ENCODE peak calls at places on chromosomes 16 and 17, in six cellular contexts. R, O, J, F, N and C are unnamed samples. For H3K4me1, the result is how much of the 10 kb centered on the place peaks cover.

GRCh38 chr16:28258571-28258970 is 33.8 kb upstream of the SBK1 start:
- DNase-seq in R (no peak), O (no peak), J (no peak), F (no peak), N (no peak), C (no peak)

GRCh38 chr17:55742272-55743102 is 8.4 kb upstream of the PCTP start:
- DNase-seq in R (no peak), O (no peak), J (no peak), F (no peak), N (no peak), C (no peak)

GRCh38 chr16:52561910-52562741 is 15.2 kb upstream of the TOX3 start:
- DNase-seq in R (no peak), O (no peak), J (no peak), F (no peak), N (no peak), C (no peak)

GRCh38 chr17:73855933-73856332 is 211.7 kb upstream of the SDK2 start:
- DNase-seq in R (no peak), O (no peak), J (no peak), F (no peak), N (no peak), C (no peak)

GRCh38 chr16:70703041-70703834 is 17.4 kb upstream of the MTSS2 start:
- DNase-seq in R (no peak), O (no peak), J (no peak), F (no peak), N (no peak), C (no peak)

GRCh38 chr17:78979780-78980623 is at the start of gene LGALS3BP:
- DNase-seq in R (no peak), O (no peak), J (no peak), F (peak), N (peak), C (no peak)

GRCh38 chr17:70938311-70938710 is 769.0 kb downstream of the KCNJ2 start:
- DNase-seq in R (no peak), O (no peak), J (no peak), F (no peak), N (no peak), C (no peak)

GRCh38 chr17:13385481-13385907 is 216.2 kb downstream of the HS3ST3A1 start:
- DNase-seq in R (no peak), O (no peak), J (no peak), F (no peak), N (no peak), C (no peak)

GRCh38 chr16:88634141-88634993 is 4.0 kb upstream of the IL17C start:
- DNase-seq in R (peak), O (no peak), J (peak), F (peak), N (no peak), C (peak)

GRCh38 chr16:740764-741505 is at the start of gene CIAO3:
- DNase-seq in R (peak), O (peak), J (peak), F (peak), N (peak), C (peak)
- TF ChIP-seq POLR2A in R (peak), O (no peak), J (peak), F (no peak), N (peak), C (no peak)

DNA sequence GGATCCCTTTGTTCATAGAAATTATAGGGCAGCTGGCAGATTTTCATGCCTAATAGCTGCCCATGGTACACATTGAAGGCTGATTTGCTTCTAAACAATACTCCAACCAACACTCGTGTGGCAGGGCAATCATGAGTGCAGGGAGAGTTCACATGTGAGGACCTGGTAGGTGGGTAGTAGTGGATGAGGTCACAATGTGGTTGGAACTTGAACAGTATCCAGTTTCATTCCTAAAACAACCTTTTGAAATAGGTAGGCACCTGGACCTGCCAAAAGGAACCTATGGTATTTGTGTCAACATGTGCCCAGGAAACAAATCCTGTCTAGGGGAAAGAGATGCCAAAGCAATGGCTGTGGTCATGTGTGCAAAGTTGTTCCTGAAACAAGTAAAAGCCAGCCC is 32.8 kb downstream of the CCL4 start:
- DNase-seq in R (no peak), O (no peak), J (no peak), F (no peak), N (no peak), C (no peak)
- H3K4me1 ChIP-seq in R (under half), O (under half), J (under half), F (under half), N (under half), C (half or more)

DNA sequence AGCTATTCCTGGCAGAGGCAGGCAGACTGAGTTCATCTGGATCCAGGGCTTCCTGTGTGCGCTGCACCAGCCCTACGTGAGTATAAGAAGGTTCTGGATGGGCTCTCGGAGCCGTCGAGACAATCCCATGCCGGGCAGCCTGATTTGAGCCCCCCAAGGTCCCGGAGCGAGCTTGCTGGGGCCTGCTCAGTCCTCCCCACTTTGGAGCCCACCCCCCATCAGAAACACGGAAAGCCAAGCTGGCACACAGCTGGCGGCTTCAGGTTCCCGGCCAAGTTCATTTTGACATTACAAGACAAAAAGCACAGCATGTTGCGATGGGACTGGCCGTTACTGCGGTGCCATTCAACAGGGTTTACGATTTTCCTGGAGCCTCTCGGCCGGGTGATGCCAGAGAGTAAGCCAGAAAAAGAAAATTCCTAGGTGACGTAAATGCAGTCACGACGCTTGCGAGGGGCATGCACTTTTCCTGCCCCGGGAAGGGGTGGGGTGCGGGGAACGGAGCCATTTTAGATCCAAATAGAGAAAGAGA is 167.2 kb upstream of the FOXF1 start:
- DNase-seq in R (no peak), O (no peak), J (peak), F (no peak), N (no peak), C (no peak)
- TF ChIP-seq POLR2AphosphoS5 in R (no peak), O (no peak), J (no peak), F (no peak), N (no peak), C (peak)

DNA sequence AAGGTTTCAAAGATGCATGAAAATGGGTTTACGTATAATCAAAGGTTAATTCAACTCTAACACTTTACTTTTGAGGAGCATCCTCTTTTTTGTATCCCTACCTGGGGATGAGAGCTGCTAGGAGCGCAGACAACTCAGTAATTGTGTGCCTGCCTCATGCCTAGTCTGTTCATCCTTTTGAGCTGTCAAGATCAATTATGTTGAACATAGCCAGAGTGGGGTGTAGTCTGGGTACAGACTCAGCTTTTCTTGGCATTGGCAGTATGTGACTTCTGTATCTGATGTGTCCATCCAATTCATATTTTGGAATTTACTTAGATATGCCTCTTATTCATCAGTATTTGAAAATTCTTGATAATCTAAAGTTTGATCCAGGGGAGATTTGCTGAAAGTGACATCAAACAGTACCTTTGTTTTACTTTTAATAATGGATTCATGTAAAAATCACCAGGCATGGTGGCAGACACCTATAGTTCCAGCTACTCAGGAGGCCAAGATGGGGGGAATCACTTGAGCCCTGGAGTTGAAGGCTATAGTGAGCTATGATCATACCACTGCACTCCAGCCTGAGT is 24.1 kb downstream of the PRKCA start:
- DNase-seq in R (no peak), O (no peak), J (no peak), F (no peak), N (no peak), C (no peak)
- TF ChIP-seq POLR2A in R (no peak), O (no peak), J (no peak), F (no peak), N (no peak), C (no peak)

GRCh38 chr17:34858941-34859562 is 102.2 kb downstream of the CCT6B start:
- DNase-seq in R (no peak), O (no peak), J (peak), F (no peak), N (no peak), C (no peak)
- H3K4me1 ChIP-seq in R (under half), O (under half), J (under half), F (under half), N (under half), C (under half)

GRCh38 chr16:79401782-79402181 is 198.8 kb downstream of the MAF start:
- DNase-seq in R (no peak), O (no peak), J (no peak), F (no peak), N (no peak), C (no peak)

GRCh38 chr16:79402920-79403319 is 197.6 kb downstream of the MAF start:
- DNase-seq in R (no peak), O (no peak), J (no peak), F (no peak), N (no peak), C (no peak)

GRCh38 chr16:79401157-79401556 is 199.4 kb downstream of the MAF start:
- DNase-seq in R (no peak), O (no peak), J (no peak), F (no peak), N (no peak), C (no peak)

GRCh38 chr16:79402356-79402755 is 198.2 kb downstream of the MAF start:
- DNase-seq in R (no peak), O (no peak), J (no peak), F (no peak), N (no peak), C (no peak)

DNA sequence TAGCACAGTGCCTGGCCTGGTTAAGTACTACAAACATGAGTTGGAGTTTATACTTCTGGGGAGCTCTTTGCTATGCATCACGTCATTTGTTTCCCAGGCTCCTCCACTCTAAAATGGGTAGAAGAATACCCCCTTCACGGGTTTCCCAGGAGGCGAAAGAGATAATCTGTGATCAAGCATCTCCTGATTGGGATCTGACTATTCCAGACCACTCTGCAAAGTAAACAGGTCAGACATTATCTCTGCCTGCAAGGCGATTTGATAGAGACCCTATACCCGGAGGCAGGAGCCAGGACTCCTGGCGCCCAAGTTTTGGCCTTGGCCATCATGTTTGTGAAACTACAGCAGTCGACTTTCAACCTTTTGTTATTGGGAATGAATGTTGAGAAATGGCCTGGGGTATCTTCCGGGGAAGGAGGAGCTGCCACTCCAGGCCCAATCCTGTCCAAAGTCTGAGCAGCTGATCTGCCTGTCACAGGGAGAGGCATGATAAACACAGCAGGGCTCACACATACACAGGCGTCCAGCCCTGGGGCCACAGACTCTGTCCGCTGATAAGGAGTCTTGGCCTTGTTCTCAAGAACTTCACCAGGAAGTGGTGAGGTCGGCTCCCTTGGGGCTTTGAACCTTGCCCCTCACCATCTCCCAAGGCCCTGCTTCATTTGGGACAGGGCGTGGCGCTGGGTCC is 199.9 kb downstream of the MAF start:
- DNase-seq in R (no peak), O (no peak), J (no peak), F (no peak), N (no peak), C (no peak)
- TF ChIP-seq POLR2AphosphoS5 in R (no peak), O (no peak), J (no peak), F (no peak), N (no peak), C (no peak)

GRCh38 chr16:324451-325334 is 27.8 kb downstream of the AXIN1 start:
- DNase-seq in R (no peak), O (no peak), J (no peak), F (no peak), N (no peak), C (peak)
- TF ChIP-seq POLR2A in R (no peak), O (no peak), J (no peak), F (no peak), N (no peak), C (no peak)

DNA sequence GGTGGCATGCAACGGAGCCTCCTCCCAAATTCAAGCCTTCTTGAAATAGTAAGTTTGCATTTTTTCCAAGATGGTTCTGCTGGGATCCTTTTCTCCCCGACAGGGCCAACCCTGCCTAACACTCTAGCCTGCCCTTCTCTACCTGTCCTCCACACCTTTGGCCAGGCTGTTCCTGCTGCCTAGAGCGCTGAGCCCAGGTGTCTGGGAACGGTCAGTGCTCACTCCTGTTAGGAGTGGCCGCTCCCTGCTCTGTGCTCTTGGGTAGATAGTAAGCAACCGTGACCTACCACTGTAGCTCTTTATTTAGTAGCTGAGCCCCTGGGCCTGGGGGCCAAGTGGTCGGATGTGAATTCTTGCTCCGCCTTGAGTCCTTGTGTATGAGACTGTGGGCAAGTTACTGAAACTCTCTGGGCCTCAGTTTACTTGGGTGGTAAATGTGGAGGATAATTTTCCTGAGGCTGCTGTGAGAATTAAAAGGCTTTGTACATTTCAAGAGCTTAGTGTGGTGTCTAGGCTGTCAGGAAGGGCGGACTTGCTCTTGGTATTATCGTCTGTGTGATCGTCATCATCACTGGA is 44.0 kb upstream of the GSE1 start:
- DNase-seq in R (no peak), O (no peak), J (no peak), F (no peak), N (no peak), C (no peak)
- H3K4me1 ChIP-seq in R (under half), O (half or more), J (under half), F (under half), N (under half), C (half or more)

GRCh38 chr17:59696682-59697277 is 10.4 kb downstream of the PTRH2 start:
- DNase-seq in R (peak), O (no peak), J (no peak), F (no peak), N (no peak), C (no peak)
- TF ChIP-seq POLR2AphosphoS5 in R (peak), O (no peak), J (peak), F (no peak), N (peak), C (peak)

GRCh38 chr17:58322581-58323419 is 5.8 kb downstream of the TSPOAP1 start:
- DNase-seq in R (no peak), O (no peak), J (no peak), F (no peak), N (no peak), C (peak)
- TF ChIP-seq POLR2A in R (peak), O (no peak), J (no peak), F (no peak), N (no peak), C (no peak)